ENCODE peak calls at places on chromosomes 6 and 20, in five cellular contexts. G is T-cell, P is KBM-7, W is HL-60, F is heart left ventricle. E is an unnamed sample.

GRCh38 chr20:51412991-51413471 is 129.5 kb downstream of the NFATC2 start:
- DNase-seq in G (no peak), W (no peak), F (peak; percentile 42), P (no peak), E (no peak)

GRCh38 chr6:26216886-26217713 is 129.9 kb downstream of the HFE start:
- DNase-seq in W (peak; percentile 55), G (peak; percentile 72), F (peak; percentile 86), P (peak; percentile 100), E (peak; percentile 90)

GRCh38 chr20:23301436-23302050 is 49.0 kb upstream of the NXT1 start:
- DNase-seq in P (no peak), G (no peak), W (no peak), F (no peak), E (no peak)

GRCh38 chr20:14888172-14888571 is 550.8 kb upstream of the FLRT3 start:
- DNase-seq in P (no peak), W (no peak), F (no peak), G (no peak), E (no peak)

GRCh38 chr20:62219992-62220665 is at the start of gene HRH3:
- DNase-seq in F (no peak), W (peak; percentile 31), G (peak; percentile 29), P (no peak), E (no peak)

GRCh38 chr6:46513533-46513932 is 22.3 kb upstream of the RCAN2 start:
- DNase-seq in G (no peak), W (no peak), P (no peak), F (peak; percentile 59), E (no peak)

GRCh38 chr6:53818845-53819609 is 24.2 kb downstream of the LRRC1 start:
- DNase-seq in W (no peak), P (no peak), F (no peak), G (no peak), E (no peak)

GRCh38 chr6:37653933-37654565 is 43.6 kb downstream of the MDGA1 start:
- DNase-seq in W (peak; percentile 21), G (no peak), P (peak; percentile 81), F (no peak), E (peak; percentile 34)

GRCh38 chr6:157017861-157018260 is 240.7 kb downstream of the ARID1B start:
- DNase-seq in G (no peak), W (no peak), P (no peak), F (no peak), E (peak; percentile 15)

GRCh38 chr6:21099338-21100314 is 493.9 kb upstream of the SOX4 start:
- DNase-seq in P (peak; percentile 37), F (no peak), W (no peak), G (no peak), E (no peak)

GRCh38 chr20:44166477-44166876 is 20.5 kb downstream of the JPH2 start:
- DNase-seq in G (no peak), F (peak; percentile 76), P (no peak), W (no peak), E (peak; percentile 12)

GRCh38 chr20:32767418-32768198 is 5.4 kb downstream of the DNMT3B start:
- DNase-seq in P (no peak), G (no peak), F (no peak), W (no peak), E (no peak)

GRCh38 chr6:137258170-137258569 is 39.0 kb upstream of the IFNGR1 start:
- DNase-seq in G (peak; percentile 17), F (no peak), W (peak; percentile 63), P (no peak), E (no peak)

GRCh38 chr20:50278684-50279531 is 88.3 kb downstream of the CEBPB start:
- DNase-seq in W (no peak), F (peak; percentile 91), P (no peak), G (no peak), E (no peak)

GRCh38 chr6:148448371-148449010 is 105.9 kb downstream of the SASH1 start:
- DNase-seq in W (no peak), P (no peak), F (no peak), G (no peak), E (no peak)

GRCh38 chr6:73180076-73180717 is 45.1 kb downstream of the KHDC1L start:
- DNase-seq in G (no peak), P (no peak), W (no peak), F (no peak), E (peak; percentile 25)

GRCh38 chr6:133873538-133873937 is 15.4 kb upstream of the TCF21 start:
- DNase-seq in P (no peak), F (no peak), G (no peak), W (no peak), E (no peak)

GRCh38 chr6:53615633-53616449 is 49.7 kb downstream of the KLHL31 start:
- DNase-seq in P (no peak), G (no peak), W (no peak), F (no peak), E (peak; percentile 91)

GRCh38 chr20:44959082-44959895 is 908 bp downstream of the TOMM34 start:
- DNase-seq in W (peak; percentile 29), G (peak; percentile 62), F (peak; percentile 40), P (peak; percentile 40), E (peak; percentile 86)

GRCh38 chr6:122704086-122704485 is 75.4 kb upstream of the FABP7 start:
- DNase-seq in F (no peak), G (no peak), P (no peak), W (no peak), E (no peak)

GRCh38 chr6:13655700-13656099 is 40.6 kb downstream of the NOL7 start:
- DNase-seq in G (no peak), F (no peak), P (no peak), W (no peak), E (no peak)

GRCh38 chr6:133888931-133889556 is at the start of gene TCF21:
- DNase-seq in W (no peak), G (no peak), F (peak; percentile 49), P (no peak), E (peak; percentile 85)

GRCh38 chr20:44187763-44188709 is 1.0 kb upstream of the JPH2 start:
- DNase-seq in G (no peak), F (peak; percentile 45), W (no peak), P (no peak), E (peak; percentile 32)

GRCh38 chr6:51684603-51685002 is 402.8 kb downstream of the PKHD1 start:
- DNase-seq in P (no peak), F (no peak), G (no peak), W (no peak), E (no peak)

GRCh38 chr6:56860466-56860865 is 94.4 kb upstream of the BEND6 start:
- DNase-seq in F (no peak), P (no peak), W (no peak), G (no peak), E (peak; percentile 65)

GRCh38 chr6:32439708-32440214 is at the start of gene HLA-DRA:
- DNase-seq in G (no peak), P (peak; percentile 99), F (no peak), W (no peak), E (peak; percentile 33)

GRCh38 chr20:51563597-51564332 is 21.2 kb upstream of the NFATC2 start:
- DNase-seq in P (peak; percentile 47), W (no peak), F (peak; percentile 72), G (no peak), E (peak; percentile 86)

GRCh38 chr6:89966250-89966588 is 72.0 kb downstream of the GJA10 start:
- DNase-seq in F (no peak), G (no peak), W (no peak), P (no peak), E (peak; percentile 10)

GRCh38 chr6:133741375-133741861 is 147.5 kb upstream of the TCF21 start:
- DNase-seq in G (no peak), W (no peak), P (no peak), F (no peak), E (peak; percentile 13)

GRCh38 chr6:5422321-5422915 is 161.1 kb downstream of the FARS2 start:
- DNase-seq in G (no peak), P (peak; percentile 43), F (no peak), W (no peak), E (peak; percentile 62)

GRCh38 chr20:62066339-62066982 is 780 bp upstream of the TAF4 start:
- DNase-seq in G (peak; percentile 28), F (no peak), P (peak; percentile 59), W (no peak), E (no peak)

GRCh38 chr6:56863366-56863765 is 91.5 kb upstream of the BEND6 start:
- DNase-seq in W (no peak), P (no peak), G (no peak), F (no peak), E (peak; percentile 89)

GRCh38 chr6:72720464-72720863 is 98.6 kb downstream of the KCNQ5 start:
- DNase-seq in W (no peak), F (no peak), G (no peak), P (no peak), E (peak; percentile 64)

GRCh38 chr20:50931048-50931305 is 260 bp downstream of the ADNP start:
- DNase-seq in P (no peak), G (peak; percentile 74), F (no peak), W (no peak), E (no peak)

GRCh38 chr20:37354210-37355195 is 8.6 kb downstream of the SRC start:
- DNase-seq in W (no peak), P (no peak), G (no peak), F (no peak), E (no peak)

GRCh38 chr6:121688974-121689373 is 253.5 kb downstream of the GJA1 start:
- DNase-seq in F (no peak), W (no peak), G (no peak), P (peak; percentile 5), E (no peak)

E was measured in IMR-90.